ENCODE peak calls at places on chromosomes 3 and 15, in seven cellular contexts. S is retinal pigment epithelial cell; T is substantia nigra; I is mesothelial cell of epicardium; J is EL; Z is activated CD8-positive, alpha-beta memory T cell treated with anti-CD3 and anti-CD28 coated beads, Interleukin-2, amount 50 U/mL, for 4 hours; O is CD4-positive, alpha-beta memory T cell. U is an unnamed sample.

GRCh38 chr15:56734013-56734625 is 810 bp upstream of the ZNF280D start:
- DNase-seq in O (no peak), Z (no peak), T (no peak), S (no peak), J (peak), I (no peak), U (peak)

GRCh38 chr3:53328750-53329149 is 18.6 kb downstream of the DCP1A start:
- DNase-seq in Z (no peak), I (no peak), T (no peak), J (no peak), O (no peak), S (no peak), U (no peak)

GRCh38 chr3:149449799-149450198 is 24.7 kb upstream of the TM4SF4 start:
- DNase-seq in I (no peak), T (no peak), O (no peak), Z (no peak), J (peak), S (no peak), U (no peak)

GRCh38 chr3:114308830-114309229 is 15.0 kb downstream of the TIGIT start:
- DNase-seq in I (no peak), T (no peak), O (peak), J (no peak), Z (peak), S (no peak), U (no peak)

GRCh38 chr3:42394579-42395288 is 15.7 kb downstream of the LYZL4 start:
- DNase-seq in J (no peak), T (no peak), O (no peak), Z (no peak), I (no peak), S (no peak), U (no peak)

GRCh38 chr3:70554170-70554569 is 241.7 kb upstream of the MDFIC2 start:
- DNase-seq in I (no peak), S (no peak), Z (no peak), J (no peak), O (no peak), T (no peak), U (no peak)

GRCh38 chr3:153145454-153145853 is 16.6 kb upstream of the RAP2B start:
- DNase-seq in J (no peak), S (no peak), T (no peak), I (no peak), O (no peak), Z (no peak), U (no peak)

GRCh38 chr3:177574232-177574856 is 377.1 kb upstream of the TBL1XR1 start:
- DNase-seq in J (no peak), I (no peak), S (no peak), Z (no peak), O (no peak), T (no peak), U (peak)

GRCh38 chr15:61037031-61037430 is 192.1 kb downstream of the RORA start:
- DNase-seq in S (no peak), J (peak), I (no peak), Z (no peak), O (no peak), T (no peak), U (no peak)

GRCh38 chr15:72472907-72473669 is 1.0 kb upstream of the ARIH1 start:
- DNase-seq in J (peak), T (no peak), S (no peak), I (no peak), O (no peak), Z (no peak), U (no peak)

GRCh38 chr15:32119694-32120330 is 89.5 kb downstream of the CHRNA7 start:
- DNase-seq in J (no peak), S (no peak), O (no peak), Z (no peak), I (no peak), T (no peak), U (no peak)

GRCh38 chr15:67501177-67501835 is 19.6 kb upstream of the C15orf61 start:
- DNase-seq in Z (no peak), S (no peak), J (peak), I (no peak), O (peak), T (no peak), U (no peak)

GRCh38 chr3:55782806-55783205 is 295.7 kb upstream of the WNT5A start:
- DNase-seq in S (no peak), T (no peak), J (no peak), Z (no peak), I (no peak), O (no peak), U (no peak)

GRCh38 chr3:120147072-120147871 is 53.0 kb upstream of the GSK3B start:
- DNase-seq in O (peak), S (no peak), T (no peak), J (no peak), I (no peak), Z (peak), U (no peak)

GRCh38 chr15:27660676-27661075 is 438.4 kb downstream of the OCA2 start:
- DNase-seq in Z (no peak), O (no peak), J (no peak), S (no peak), I (no peak), T (no peak), U (no peak)

GRCh38 chr3:48997102-48997637 is 7.1 kb downstream of the P4HTM start:
- DNase-seq in Z (no peak), I (no peak), J (no peak), T (no peak), O (no peak), S (no peak), U (no peak)

U was measured in HAP-1.